ENCODE peak calls at places on chromosomes 7 and 10, in six cellular contexts. O is T-helper 2 cell; V is KBM-7; I is mammary epithelial cell; B is natural killer cell treated with Interleukin-12 subunit alpha and Interleukin-12 subunit beta and Interleukin-15 and Interleukin-18, amount 100 ng/mL, for 72 hours; L is globus pallidus. Y is an unnamed sample.

GRCh38 chr7:151865070-151865670 is 11.7 kb downstream of the PRKAG2 start:
- DNase-seq in O (no peak), V (no peak), I (no peak), B (no peak), L (no peak), Y (no peak)

GRCh38 chr10:127715782-127716378 is 21.1 kb upstream of the FOXI2 start:
- DNase-seq in O (no peak), V (peak; percentile 31), I (no peak), B (no peak), L (peak; percentile 64), Y (no peak)

GRCh38 chr7:52297128-52297527 is 738.3 kb upstream of the POM121L12 start:
- DNase-seq in O (no peak), V (no peak), I (no peak), B (no peak), L (no peak), Y (no peak)

GRCh38 chr7:111987115-111987826 is 218.9 kb downstream of the DOCK4 start:
- DNase-seq in O (no peak), V (peak; percentile 80), I (peak; percentile 62), B (no peak), L (peak; percentile 63), Y (no peak)

GRCh38 chr7:191105-192034 is 1.0 kb upstream of the FAM20C start:
- DNase-seq in O (no peak), V (peak; percentile 42), I (peak; percentile 75), B (no peak), L (no peak), Y (peak; percentile 49)

GRCh38 chr7:50834679-50835078 is 52.0 kb upstream of the GRB10 start:
- DNase-seq in O (no peak), V (no peak), I (no peak), B (no peak), L (no peak), Y (no peak)

GRCh38 chr7:34759477-34760125 is 101.6 kb downstream of the NPSR1 start:
- DNase-seq in O (no peak), V (peak; percentile 43), I (peak; percentile 5), B (no peak), L (peak; percentile 44), Y (peak; percentile 56)

GRCh38 chr7:149199234-149199990 is 4.1 kb downstream of the ZNF282 start:
- DNase-seq in O (no peak), V (no peak), I (no peak), B (no peak), L (no peak), Y (no peak)

GRCh38 chr10:88728107-88728763 is 22.2 kb downstream of the LIPK start:
- DNase-seq in O (no peak), V (peak; percentile 51), I (peak; percentile 3), B (no peak), L (no peak), Y (peak; percentile 72)

GRCh38 chr7:1798191-1798590 is 128.1 kb downstream of the ELFN1 start:
- DNase-seq in O (no peak), V (no peak), I (no peak), B (no peak), L (no peak), Y (no peak)

GRCh38 chr7:18555120-18555519 is 59.6 kb downstream of the HDAC9 start:
- DNase-seq in O (no peak), V (no peak), I (no peak), B (no peak), L (no peak), Y (no peak)

GRCh38 chr7:131131746-131132431 is 195.8 kb upstream of the MKLN1 start:
- DNase-seq in O (no peak), V (no peak), I (no peak), B (no peak), L (no peak), Y (no peak)

GRCh38 chr10:30413996-30414576 is 19.9 kb upstream of the MAP3K8 start:
- DNase-seq in O (no peak), V (peak; percentile 74), I (peak; percentile 48), B (no peak), L (no peak), Y (peak; percentile 69)

GRCh38 chr10:70053896-70054641 is 1.4 kb downstream of the MACROH2A2 start:
- DNase-seq in O (no peak), V (no peak), I (peak; percentile 32), B (no peak), L (no peak), Y (peak; percentile 62)

GRCh38 chr10:119282446-119282845 is 75.1 kb downstream of the GRK5 start:
- DNase-seq in O (no peak), V (no peak), I (no peak), B (no peak), L (no peak), Y (no peak)

GRCh38 chr7:100476903-100477870 is 1.8 kb downstream of the TSC22D4 start:
- DNase-seq in O (no peak), V (peak; percentile 47), I (no peak), B (no peak), L (no peak), Y (peak; percentile 60)

GRCh38 chr10:70255329-70256299 is 22.4 kb upstream of the PPA1 start:
- DNase-seq in O (no peak), V (peak; percentile 48), I (peak; percentile 97), B (no peak), L (peak; percentile 65), Y (peak; percentile 32)

GRCh38 chr7:138907438-138907837 is 73.8 kb downstream of the KIAA1549 start:
- DNase-seq in O (no peak), V (no peak), I (no peak), B (no peak), L (no peak), Y (no peak)

GRCh38 chr10:62831346-62831745 is 15.2 kb upstream of the EGR2 start:
- DNase-seq in O (no peak), V (no peak), I (peak; percentile 67), B (no peak), L (no peak), Y (no peak)

GRCh38 chr10:13162013-13162364 is 631 bp downstream of the MCM10 start:
- DNase-seq in O (no peak), V (no peak), I (no peak), B (no peak), L (no peak), Y (peak; percentile 24)

GRCh38 chr10:76444034-76444800 is 1012.8 kb downstream of the LRMDA start:
- DNase-seq in O (no peak), V (no peak), I (no peak), B (no peak), L (no peak), Y (no peak)

GRCh38 chr7:106590209-106590816 is 70.6 kb downstream of the CCDC71L start:
- DNase-seq in O (no peak), V (peak; percentile 56), I (no peak), B (no peak), L (no peak), Y (no peak)

GRCh38 chr10:62818426-62819011 is 2.4 kb upstream of the EGR2 start:
- DNase-seq in O (peak; percentile 13), V (peak; percentile 32), I (peak; percentile 22), B (peak; percentile 77), L (no peak), Y (peak; percentile 68)

GRCh38 chr10:132696204-132696603 is 89.7 kb downstream of the NKX6-2 start:
- DNase-seq in O (no peak), V (no peak), I (no peak), B (peak; percentile 44), L (no peak), Y (peak; percentile 1)

GRCh38 chr7:25405736-25406135 is 177.4 kb upstream of the NPVF start:
- DNase-seq in O (no peak), V (no peak), I (no peak), B (no peak), L (no peak), Y (no peak)

GRCh38 chr7:30395676-30396075 is 82.9 kb downstream of the NOD1 start:
- DNase-seq in O (no peak), V (no peak), I (no peak), B (no peak), L (no peak), Y (no peak)

GRCh38 chr7:1290262-1291039 is 57.8 kb downstream of the UNCX start:
- DNase-seq in O (no peak), V (peak; percentile 45), I (no peak), B (peak; percentile 60), L (peak; percentile 41), Y (peak; percentile 67)

GRCh38 chr10:81297292-81297691 is 577.7 kb upstream of the NRG3 start:
- DNase-seq in O (no peak), V (no peak), I (no peak), B (no peak), L (no peak), Y (no peak)

GRCh38 chr10:47031251-47031952 is 120.2 kb downstream of the PTPN20 start:
- DNase-seq in O (no peak), V (no peak), I (peak; percentile 16), B (peak; percentile 23), L (no peak), Y (peak; percentile 70)

GRCh38 chr10:30583778-30584415 is 45.7 kb downstream of the LYZL2 start:
- DNase-seq in O (no peak), V (peak; percentile 28), I (peak; percentile 94), B (peak; percentile 78), L (peak; percentile 35), Y (peak; percentile 30)

GRCh38 chr7:305410-306151 is 15.6 kb downstream of the FOXL3 start:
- DNase-seq in O (no peak), V (no peak), I (no peak), B (peak; percentile 54), L (no peak), Y (no peak)

GRCh38 chr10:46225597-46225996 is 61.2 kb upstream of the ANTXRL start:
- DNase-seq in O (no peak), V (no peak), I (no peak), B (no peak), L (no peak), Y (no peak)

GRCh38 chr7:106905734-106906133 is 40.7 kb downstream of the PIK3CG start:
- DNase-seq in O (no peak), V (no peak), I (no peak), B (no peak), L (no peak), Y (peak; percentile 31)

GRCh38 chr7:1446611-1447032 is 12.6 kb downstream of the MICALL2 start:
- DNase-seq in O (no peak), V (no peak), I (no peak), B (no peak), L (no peak), Y (no peak)

GRCh38 chr7:142774826-142775225 is 4.1 kb downstream of the PRSS2 start:
- DNase-seq in O (no peak), V (no peak), I (no peak), B (no peak), L (no peak), Y (no peak)

GRCh38 chr7:72925546-72926120 is 738 bp downstream of the POM121 start:
- DNase-seq in O (no peak), V (peak; percentile 10), I (no peak), B (no peak), L (peak; percentile 2), Y (peak; percentile 52)

GRCh38 chr10:3067045-3067858 is at the start of gene PFKP:
- DNase-seq in O (peak; percentile 42), V (peak; percentile 27), I (peak; percentile 39), B (peak; percentile 70), L (peak; percentile 29), Y (peak; percentile 79)